ENCODE peak calls at places on chromosomes 2 and 18, in eight cellular contexts. One of them, this sample, is unnamed.
A peak's percentile ranks its signal among the peaks of the same experiment; 100 is the strongest.

GRCh38 chr2:212073360-212073759 is 465.2 kb downstream of the ERBB4 start:
- DNase-seq in epithelial cell of esophagus: peak; percentile 67
- DNase-seq in astrocyte of the spinal cord: no peak
- DNase-seq in K562: no peak
- DNase-seq in stomach: no peak
- DNase-seq in fibroblast of mammary gland: no peak
- DNase-seq in fibroblast of pulmonary artery: no peak
- DNase-seq in BJ: no peak
- DNase-seq in this sample: no peak

GRCh38 chr2:206783718-206784117 is 18.3 kb downstream of the FASTKD2 start:
- DNase-seq in fibroblast of mammary gland: peak; percentile 25
- DNase-seq in astrocyte of the spinal cord: no peak
- DNase-seq in fibroblast of pulmonary artery: peak; percentile 26
- DNase-seq in BJ: no peak
- DNase-seq in K562: peak; percentile 12
- DNase-seq in stomach: no peak
- DNase-seq in epithelial cell of esophagus: peak; percentile 9
- DNase-seq in this sample: no peak

GRCh38 chr2:101305044-101305443 is 3.5 kb downstream of the RNF149 start:
- DNase-seq in fibroblast of mammary gland: no peak
- DNase-seq in epithelial cell of esophagus: no peak
- DNase-seq in fibroblast of pulmonary artery: no peak
- DNase-seq in astrocyte of the spinal cord: no peak
- DNase-seq in K562: no peak
- DNase-seq in stomach: no peak
- DNase-seq in BJ: no peak
- DNase-seq in this sample: no peak

GRCh38 chr2:207762146-207762545 is 7.6 kb downstream of the FZD5 start:
- DNase-seq in K562: no peak
- DNase-seq in fibroblast of pulmonary artery: no peak
- DNase-seq in astrocyte of the spinal cord: no peak
- DNase-seq in epithelial cell of esophagus: no peak
- DNase-seq in stomach: no peak
- DNase-seq in BJ: no peak
- DNase-seq in fibroblast of mammary gland: no peak
- DNase-seq in this sample: no peak

GRCh38 chr18:11387880-11388279 is 221.5 kb upstream of the SLC35G4 start:
- DNase-seq in stomach: peak; percentile 37
- DNase-seq in K562: peak; percentile 47
- DNase-seq in fibroblast of mammary gland: peak; percentile 51
- DNase-seq in fibroblast of pulmonary artery: peak; percentile 57
- DNase-seq in astrocyte of the spinal cord: no peak
- DNase-seq in epithelial cell of esophagus: peak; percentile 0
- DNase-seq in BJ: no peak
- DNase-seq in this sample: no peak

GRCh38 chr18:7617738-7618422 is 50.8 kb downstream of the PTPRM start:
- DNase-seq in BJ: peak; percentile 93
- DNase-seq in stomach: peak; percentile 78
- DNase-seq in epithelial cell of esophagus: peak; percentile 51
- DNase-seq in K562: no peak
- DNase-seq in fibroblast of mammary gland: peak; percentile 86
- DNase-seq in astrocyte of the spinal cord: peak; percentile 91
- DNase-seq in fibroblast of pulmonary artery: peak; percentile 73
- DNase-seq in this sample: peak; percentile 89

GRCh38 chr18:7728297-7728696 is 161.2 kb downstream of the PTPRM start:
- DNase-seq in epithelial cell of esophagus: peak; percentile 44
- DNase-seq in stomach: no peak
- DNase-seq in K562: no peak
- DNase-seq in BJ: no peak
- DNase-seq in fibroblast of mammary gland: no peak
- DNase-seq in astrocyte of the spinal cord: no peak
- DNase-seq in fibroblast of pulmonary artery: no peak
- DNase-seq in this sample: peak; percentile 20

GRCh38 chr18:58252166-58252565 is 208.1 kb downstream of the NEDD4L start:
- DNase-seq in K562: no peak
- DNase-seq in stomach: no peak
- DNase-seq in fibroblast of mammary gland: no peak
- DNase-seq in BJ: no peak
- DNase-seq in epithelial cell of esophagus: no peak
- DNase-seq in fibroblast of pulmonary artery: no peak
- DNase-seq in astrocyte of the spinal cord: no peak
- DNase-seq in this sample: no peak

GRCh38 chr2:96527052-96527964 is 9.2 kb upstream of the ARID5A start:
- DNase-seq in fibroblast of pulmonary artery: peak; percentile 48
- DNase-seq in K562: no peak
- DNase-seq in fibroblast of mammary gland: no peak
- DNase-seq in BJ: no peak
- DNase-seq in astrocyte of the spinal cord: no peak
- DNase-seq in epithelial cell of esophagus: no peak
- DNase-seq in stomach: no peak
- DNase-seq in this sample: no peak

GRCh38 chr2:96527990-96528679 is 8.4 kb upstream of the ARID5A start:
- DNase-seq in fibroblast of mammary gland: peak; percentile 38
- DNase-seq in stomach: no peak
- DNase-seq in fibroblast of pulmonary artery: peak; percentile 66
- DNase-seq in BJ: no peak
- DNase-seq in K562: no peak
- DNase-seq in astrocyte of the spinal cord: no peak
- DNase-seq in epithelial cell of esophagus: no peak
- DNase-seq in this sample: no peak

GRCh38 chr2:96529376-96530143 is 7.0 kb upstream of the ARID5A start:
- DNase-seq in fibroblast of mammary gland: no peak
- DNase-seq in astrocyte of the spinal cord: no peak
- DNase-seq in epithelial cell of esophagus: no peak
- DNase-seq in K562: no peak
- DNase-seq in fibroblast of pulmonary artery: no peak
- DNase-seq in BJ: no peak
- DNase-seq in stomach: no peak
- DNase-seq in this sample: no peak

GRCh38 chr2:96530144-96530430 is 6.5 kb upstream of the ARID5A start:
- DNase-seq in astrocyte of the spinal cord: no peak
- DNase-seq in fibroblast of pulmonary artery: no peak
- DNase-seq in BJ: no peak
- DNase-seq in epithelial cell of esophagus: no peak
- DNase-seq in K562: no peak
- DNase-seq in fibroblast of mammary gland: no peak
- DNase-seq in stomach: no peak
- DNase-seq in this sample: no peak

GRCh38 chr2:96528680-96529375 is 7.7 kb upstream of the ARID5A start:
- DNase-seq in fibroblast of mammary gland: no peak
- DNase-seq in epithelial cell of esophagus: no peak
- DNase-seq in BJ: no peak
- DNase-seq in fibroblast of pulmonary artery: no peak
- DNase-seq in K562: no peak
- DNase-seq in stomach: no peak
- DNase-seq in astrocyte of the spinal cord: no peak
- DNase-seq in this sample: no peak
- H3K4me3 ChIP-seq in fibroblast of mammary gland: no peak overlapping the region
- H3K4me3 ChIP-seq in epithelial cell of esophagus: no peak overlapping the region
- H3K4me3 ChIP-seq in BJ: no peak overlapping the region
- H3K4me3 ChIP-seq in fibroblast of pulmonary artery: no peak overlapping the region
- H3K4me3 ChIP-seq in K562: no peak overlapping the region
- H3K4me3 ChIP-seq in stomach: no peak overlapping the region
- H3K4me3 ChIP-seq in astrocyte of the spinal cord: no peak overlapping the region
- H3K4me3 ChIP-seq in this sample: no peak overlapping the region

GRCh38 chr18:42033137-42033810 is 78.2 kb downstream of the PIK3C3 start:
- DNase-seq in K562: no peak
- DNase-seq in BJ: no peak
- DNase-seq in fibroblast of mammary gland: no peak
- DNase-seq in fibroblast of pulmonary artery: no peak
- DNase-seq in astrocyte of the spinal cord: no peak
- DNase-seq in epithelial cell of esophagus: no peak
- DNase-seq in stomach: no peak
- DNase-seq in this sample: no peak

GRCh38 chr18:42029100-42029499 is 74.1 kb downstream of the PIK3C3 start:
- DNase-seq in astrocyte of the spinal cord: no peak
- DNase-seq in fibroblast of pulmonary artery: no peak
- DNase-seq in BJ: no peak
- DNase-seq in fibroblast of mammary gland: no peak
- DNase-seq in stomach: no peak
- DNase-seq in epithelial cell of esophagus: no peak
- DNase-seq in K562: no peak
- DNase-seq in this sample: no peak

GRCh38 chr18:42032447-42032846 is 77.4 kb downstream of the PIK3C3 start:
- DNase-seq in fibroblast of mammary gland: no peak
- DNase-seq in stomach: no peak
- DNase-seq in epithelial cell of esophagus: no peak
- DNase-seq in BJ: no peak
- DNase-seq in astrocyte of the spinal cord: no peak
- DNase-seq in fibroblast of pulmonary artery: no peak
- DNase-seq in K562: no peak
- DNase-seq in this sample: no peak

GRCh38 chr18:42028232-42028832 is 73.3 kb downstream of the PIK3C3 start:
- DNase-seq in astrocyte of the spinal cord: peak; percentile 45
- DNase-seq in fibroblast of pulmonary artery: peak; percentile 59
- DNase-seq in epithelial cell of esophagus: peak; percentile 37
- DNase-seq in K562: peak; percentile 14
- DNase-seq in BJ: no peak
- DNase-seq in fibroblast of mammary gland: peak; percentile 48
- DNase-seq in stomach: no peak
- DNase-seq in this sample: no peak

DNA sequence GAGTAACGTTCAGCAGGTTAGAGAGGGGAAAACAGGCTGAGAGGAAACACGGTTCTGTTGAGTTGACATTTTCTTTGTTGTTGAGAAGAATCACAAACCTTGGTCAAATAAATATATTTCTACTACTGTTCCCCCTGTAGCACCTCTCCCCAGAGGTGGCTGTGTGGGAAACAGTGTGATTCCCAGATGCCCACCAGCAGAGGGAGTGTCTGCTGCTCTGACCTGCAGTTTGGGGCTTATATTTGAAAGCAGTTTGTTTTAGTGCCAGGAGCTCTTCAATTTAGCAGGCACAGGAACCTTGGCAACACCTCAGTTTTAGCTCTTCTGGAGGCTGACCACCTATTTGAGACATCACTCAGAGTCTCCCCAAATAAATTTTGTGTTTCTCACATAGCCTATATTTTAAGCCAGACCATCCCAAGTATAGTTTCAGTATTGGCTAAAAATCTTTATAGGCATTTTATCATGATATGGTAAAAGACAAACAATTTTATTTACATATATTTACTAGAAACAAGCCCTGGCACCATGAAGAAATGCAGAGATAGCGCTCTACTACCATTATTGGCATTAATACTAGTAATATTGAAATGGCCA is 75.7 kb downstream of the PIK3C3 start:
- DNase-seq in fibroblast of mammary gland: peak; percentile 20
- DNase-seq in BJ: no peak
- DNase-seq in fibroblast of pulmonary artery: peak; percentile 44
- DNase-seq in K562: peak; percentile 5
- DNase-seq in stomach: no peak
- DNase-seq in astrocyte of the spinal cord: peak; percentile 18
- DNase-seq in epithelial cell of esophagus: peak; percentile 30
- DNase-seq in this sample: peak; percentile 2
- TF ChIP-seq CTCF in fibroblast of mammary gland: peak; percentile 64
- TF ChIP-seq CTCF in BJ: peak; percentile 80
- TF ChIP-seq CTCF in fibroblast of pulmonary artery: peak; percentile 85
- TF ChIP-seq CTCF in K562: peak; percentile 41
- TF ChIP-seq CTCF in stomach: peak; percentile 37
- TF ChIP-seq CTCF in astrocyte of the spinal cord: peak; percentile 87
- TF ChIP-seq CTCF in epithelial cell of esophagus: peak; percentile 62
- TF ChIP-seq CTCF in this sample: peak; percentile 82

GRCh38 chr2:217900780-217901360 is 101.9 kb downstream of the TNS1 start:
- DNase-seq in fibroblast of mammary gland: no peak
- DNase-seq in K562: no peak
- DNase-seq in epithelial cell of esophagus: no peak
- DNase-seq in astrocyte of the spinal cord: no peak
- DNase-seq in stomach: no peak
- DNase-seq in fibroblast of pulmonary artery: no peak
- DNase-seq in BJ: no peak
- DNase-seq in this sample: no peak
- H3K4me3 ChIP-seq in fibroblast of mammary gland: no peak overlapping the region
- H3K4me3 ChIP-seq in K562: no peak overlapping the region
- H3K4me3 ChIP-seq in epithelial cell of esophagus: no peak overlapping the region
- H3K4me3 ChIP-seq in astrocyte of the spinal cord: no peak overlapping the region
- H3K4me3 ChIP-seq in stomach: no peak overlapping the region
- H3K4me3 ChIP-seq in fibroblast of pulmonary artery: no peak overlapping the region
- H3K4me3 ChIP-seq in BJ: no peak overlapping the region
- H3K4me3 ChIP-seq in this sample: no peak overlapping the region

GRCh38 chr2:24489465-24489864 is 1.6 kb upstream of the NCOA1 start:
- DNase-seq in BJ: no peak
- DNase-seq in fibroblast of pulmonary artery: no peak
- DNase-seq in astrocyte of the spinal cord: no peak
- DNase-seq in epithelial cell of esophagus: no peak
- DNase-seq in stomach: no peak
- DNase-seq in K562: peak; percentile 36
- DNase-seq in fibroblast of mammary gland: no peak
- DNase-seq in this sample: no peak

GRCh38 chr2:24489942-24490673 is 946 bp upstream of the NCOA1 start:
- DNase-seq in BJ: no peak
- DNase-seq in astrocyte of the spinal cord: peak; percentile 40
- DNase-seq in fibroblast of mammary gland: peak; percentile 31
- DNase-seq in stomach: no peak
- DNase-seq in fibroblast of pulmonary artery: peak; percentile 49
- DNase-seq in epithelial cell of esophagus: peak; percentile 69
- DNase-seq in K562: peak; percentile 38
- DNase-seq in this sample: no peak

GRCh38 chr2:24491626-24492282 is 700 bp downstream of the NCOA1 start:
- DNase-seq in K562: peak; percentile 67
- DNase-seq in fibroblast of mammary gland: no peak
- DNase-seq in fibroblast of pulmonary artery: peak; percentile 26
- DNase-seq in epithelial cell of esophagus: no peak
- DNase-seq in stomach: peak; percentile 39
- DNase-seq in astrocyte of the spinal cord: peak; percentile 20
- DNase-seq in BJ: no peak
- DNase-seq in this sample: no peak

GRCh38 chr2:24492283-24493272 is 1.5 kb downstream of the NCOA1 start:
- DNase-seq in BJ: no peak
- DNase-seq in stomach: no peak
- DNase-seq in astrocyte of the spinal cord: no peak
- DNase-seq in fibroblast of pulmonary artery: peak; percentile 31
- DNase-seq in fibroblast of mammary gland: peak; percentile 39
- DNase-seq in epithelial cell of esophagus: peak; percentile 18
- DNase-seq in K562: peak; percentile 30
- DNase-seq in this sample: no peak

DNA sequence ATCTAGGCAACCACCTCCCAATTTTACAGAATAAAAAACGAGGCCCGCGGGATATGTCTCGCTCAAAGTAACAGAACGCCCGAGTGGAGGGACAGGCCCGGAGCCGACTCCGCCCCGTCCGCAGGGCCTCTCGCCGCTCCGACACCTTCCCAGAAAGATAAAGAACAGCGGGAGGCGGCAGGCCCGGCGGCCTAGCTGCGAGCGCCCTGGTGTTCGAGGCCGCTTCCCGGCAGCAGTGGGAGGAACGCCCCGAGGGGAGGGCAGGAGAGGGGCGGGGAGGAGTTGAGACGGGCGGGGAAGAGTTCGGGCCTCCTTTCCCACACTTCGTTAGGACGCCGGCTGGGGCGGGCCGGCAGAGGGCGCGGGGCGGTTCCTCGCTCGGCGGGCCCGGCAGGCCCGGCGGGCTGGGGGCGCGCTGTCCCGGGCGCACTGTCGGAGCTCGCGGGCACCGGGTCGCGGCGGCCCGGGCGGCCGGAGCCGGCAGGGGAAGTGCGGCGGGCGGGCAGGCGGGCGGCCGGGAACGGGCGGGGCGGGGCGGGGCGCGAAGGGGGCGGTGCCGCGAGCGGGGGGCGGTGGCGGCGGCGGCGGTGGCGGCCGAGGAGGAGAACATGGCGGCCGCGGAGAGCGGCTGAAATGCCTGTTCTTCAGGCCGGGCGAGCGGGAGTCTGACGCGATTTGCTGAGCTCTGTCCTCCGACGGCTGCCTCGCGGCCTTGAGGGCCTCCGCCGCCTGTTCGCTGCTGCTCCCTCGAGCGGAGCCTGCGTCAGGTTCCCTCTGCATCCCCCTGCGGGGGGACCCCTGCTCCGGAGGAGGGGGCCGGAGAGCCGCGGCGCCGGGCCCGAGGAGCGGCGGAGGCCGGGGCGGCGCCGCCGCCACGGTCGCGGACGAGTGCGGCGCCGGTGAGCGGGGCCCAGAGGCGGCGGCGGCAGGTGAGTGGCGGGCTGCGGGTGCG is at the start of gene NCOA1:
- DNase-seq in fibroblast of mammary gland: peak; percentile 81
- DNase-seq in stomach: peak; percentile 89
- DNase-seq in fibroblast of pulmonary artery: peak; percentile 92
- DNase-seq in astrocyte of the spinal cord: peak; percentile 91
- DNase-seq in BJ: peak; percentile 31
- DNase-seq in epithelial cell of esophagus: peak; percentile 84
- DNase-seq in K562: peak; percentile 94
- DNase-seq in this sample: peak; percentile 44
- TF ChIP-seq CTCF in fibroblast of mammary gland: no peak
- TF ChIP-seq CTCF in stomach: no peak
- TF ChIP-seq CTCF in fibroblast of pulmonary artery: no peak
- TF ChIP-seq CTCF in astrocyte of the spinal cord: no peak
- TF ChIP-seq CTCF in BJ: peak; percentile 34
- TF ChIP-seq CTCF in epithelial cell of esophagus: no peak
- TF ChIP-seq CTCF in K562: no peak
- TF ChIP-seq CTCF in this sample: peak; percentile 3